ENCODE peak calls at places on chromosome 22, in seven cellular contexts. G, W, N, A, H, Q and X are unnamed samples. For H3K36me3, the result is how much of the 10 kb centered on the place peaks cover.

GRCh38 chr22:42704896-42705295 is 15.8 kb downstream of the A4GALT start:
- DNase-seq in H (no peak), Q (no peak), W (no peak), A (no peak), G (peak), N (no peak), X (no peak)

GRCh38 chr22:37051629-37052385 is at the start of gene KCTD17:
- DNase-seq in N (peak), W (peak), Q (peak), G (peak), H (peak), A (peak), X (peak)

GRCh38 chr22:42883121-42883520 is 26.0 kb upstream of the ARFGAP3 start:
- DNase-seq in N (no peak), A (no peak), G (no peak), H (no peak), W (no peak), Q (no peak), X (no peak)

GRCh38 chr22:17121235-17122195 is at the start of gene TMEM121B:
- DNase-seq in H (peak), W (peak), A (peak), N (peak), G (peak), Q (peak), X (peak)

GRCh38 chr22:20061481-20061861 is 18.6 kb upstream of the DGCR8 start:
- DNase-seq in Q (peak), H (no peak), G (no peak), W (no peak), A (no peak), N (no peak), X (peak)

GRCh38 chr22:38313384-38313955 is 3.8 kb downstream of the CSNK1E start:
- DNase-seq in H (peak), A (no peak), Q (peak), N (no peak), G (peak), W (peak), X (peak)

GRCh38 chr22:30781271-30781875 is 86.7 kb downstream of the OSBP2 start:
- DNase-seq in A (no peak), H (no peak), Q (peak), W (no peak), G (no peak), N (no peak), X (no peak)

GRCh38 chr22:27329471-27329870 is 472.1 kb downstream of the MN1 start:
- DNase-seq in G (peak), Q (no peak), W (no peak), A (peak), N (no peak), H (no peak), X (peak)

GRCh38 chr22:50282361-50283144 is 12.4 kb upstream of the MAPK11 start:
- DNase-seq in W (peak), G (no peak), Q (peak), A (no peak), H (peak), N (no peak), X (peak)

GRCh38 chr22:22798716-22799115 is 88.9 kb upstream of the IGLL5 start:
- DNase-seq in H (no peak), N (no peak), A (no peak), Q (no peak), G (no peak), W (no peak), X (no peak)

GRCh38 chr22:39679652-39680051 is 109.1 kb downstream of the CACNA1I start:
- DNase-seq in A (no peak), N (no peak), H (no peak), Q (no peak), W (no peak), G (no peak), X (no peak)

GRCh38 chr22:24725736-24726135 is 48.8 kb downstream of the PIWIL3 start:
- DNase-seq in N (no peak), W (no peak), Q (no peak), G (no peak), A (no peak), H (no peak), X (no peak)

GRCh38 chr22:40405178-40406062 is 35.0 kb downstream of the SGSM3 start:
- DNase-seq in A (no peak), G (no peak), H (no peak), Q (no peak), N (peak), W (no peak), X (no peak)

GRCh38 chr22:39567135-39567946 is 3.2 kb upstream of the CACNA1I start:
- DNase-seq in A (no peak), G (no peak), Q (no peak), H (no peak), W (no peak), N (no peak), X (no peak)

GRCh38 chr22:25077964-25078363 is 121.7 kb upstream of the CRYBB3 start:
- DNase-seq in W (no peak), G (no peak), Q (no peak), H (no peak), N (no peak), A (peak), X (no peak)

GRCh38 chr22:50243704-50244419 is 961 bp downstream of the TUBGCP6 start:
- DNase-seq in W (no peak), N (no peak), A (no peak), H (no peak), Q (no peak), G (no peak), X (no peak)

GRCh38 chr22:50232481-50233151 is 12.2 kb downstream of the TUBGCP6 start:
- DNase-seq in N (no peak), Q (no peak), H (no peak), W (no peak), G (no peak), A (no peak), X (no peak)

GRCh38 chr22:25645266-25645665 is 80.8 kb downstream of the GRK3 start:
- DNase-seq in N (no peak), Q (peak), G (no peak), H (no peak), A (no peak), W (no peak), X (no peak)

GRCh38 chr22:43964314-43964857 is 9.1 kb downstream of the SAMM50 start:
- DNase-seq in W (no peak), H (no peak), G (no peak), Q (no peak), A (no peak), N (no peak), X (no peak)
- H3K36me3 ChIP-seq in W (under half), H (under half), G (under half), Q (under half), A (half or more), N (under half), X (under half)

GRCh38 chr22:45688606-45689080 is 17.0 kb downstream of the ATXN10 start:
- DNase-seq in G (no peak), A (no peak), N (no peak), W (no peak), H (peak), Q (peak), X (peak)

GRCh38 chr22:45696227-45696626 is 24.6 kb downstream of the ATXN10 start:
- DNase-seq in G (no peak), W (peak), A (no peak), Q (no peak), H (no peak), N (no peak), X (no peak)

GRCh38 chr22:45690008-45690407 is 18.4 kb downstream of the ATXN10 start:
- DNase-seq in N (no peak), A (no peak), W (no peak), G (no peak), Q (no peak), H (no peak), X (no peak)

GRCh38 chr22:45689195-45689594 is 17.6 kb downstream of the ATXN10 start:
- DNase-seq in N (no peak), H (no peak), G (no peak), Q (no peak), W (no peak), A (no peak), X (no peak)

GRCh38 chr22:45692549-45692948 is 20.9 kb downstream of the ATXN10 start:
- DNase-seq in N (no peak), G (no peak), W (peak), Q (peak), H (no peak), A (no peak), X (peak)
- H3K36me3 ChIP-seq in N (under half), G (under half), W (under half), Q (under half), H (under half), A (under half), X (under half)

GRCh38 chr22:31870890-31871289 is 73.4 kb upstream of the YWHAH start:
- DNase-seq in H (peak), N (no peak), W (no peak), G (no peak), A (no peak), Q (peak), X (peak)

GRCh38 chr22:31871475-31871874 is 72.9 kb upstream of the YWHAH start:
- DNase-seq in W (no peak), G (no peak), Q (no peak), A (no peak), H (no peak), N (no peak), X (no peak)

GRCh38 chr22:31872209-31872608 is 72.1 kb upstream of the YWHAH start:
- DNase-seq in N (no peak), H (no peak), Q (no peak), A (peak), G (peak), W (no peak), X (peak)

GRCh38 chr22:31876156-31877035 is 67.9 kb upstream of the YWHAH start:
- DNase-seq in W (peak), H (no peak), A (no peak), G (no peak), Q (no peak), N (no peak), X (no peak)

DNA sequence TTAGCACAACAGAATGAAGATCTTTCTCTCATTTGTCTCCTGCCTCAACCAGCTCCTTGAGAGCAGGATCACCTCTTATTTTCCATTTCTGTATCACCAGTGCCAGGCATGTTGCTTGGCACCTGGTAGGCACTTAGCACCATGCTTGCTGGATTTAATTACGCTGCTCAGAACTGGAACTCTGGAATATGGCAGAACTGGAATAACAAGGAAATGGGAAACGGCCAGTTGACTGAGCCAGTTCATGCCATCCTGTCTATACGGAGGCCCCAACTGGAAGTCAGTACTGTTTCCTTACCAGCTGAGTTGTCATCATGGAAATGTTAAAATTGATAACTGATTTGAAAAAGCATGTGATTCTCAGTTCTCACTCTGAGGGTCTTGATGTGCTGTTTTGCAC is 69.5 kb upstream of the YWHAH start:
- DNase-seq in G (no peak), H (no peak), W (no peak), N (no peak), A (no peak), Q (no peak), X (no peak)
- H3K36me3 ChIP-seq in G (under half), H (under half), W (under half), N (under half), A (under half), Q (under half), X (under half)

GRCh38 chr22:49035818-49036457 is 791.7 kb downstream of the BRD1 start:
- DNase-seq in N (peak), A (no peak), H (no peak), W (no peak), G (no peak), Q (no peak), X (peak)

GRCh38 chr22:49033616-49034015 is 794.1 kb downstream of the BRD1 start:
- DNase-seq in A (no peak), W (no peak), G (no peak), Q (no peak), N (peak), H (no peak), X (no peak)

GRCh38 chr22:49031746-49032330 is 795.8 kb downstream of the BRD1 start:
- DNase-seq in W (no peak), N (peak), H (no peak), G (no peak), A (no peak), Q (no peak), X (no peak)

GRCh38 chr22:49034836-49035817 is 792.5 kb downstream of the BRD1 start:
- DNase-seq in Q (no peak), G (no peak), N (peak), H (no peak), A (no peak), W (no peak), X (no peak)

DNA sequence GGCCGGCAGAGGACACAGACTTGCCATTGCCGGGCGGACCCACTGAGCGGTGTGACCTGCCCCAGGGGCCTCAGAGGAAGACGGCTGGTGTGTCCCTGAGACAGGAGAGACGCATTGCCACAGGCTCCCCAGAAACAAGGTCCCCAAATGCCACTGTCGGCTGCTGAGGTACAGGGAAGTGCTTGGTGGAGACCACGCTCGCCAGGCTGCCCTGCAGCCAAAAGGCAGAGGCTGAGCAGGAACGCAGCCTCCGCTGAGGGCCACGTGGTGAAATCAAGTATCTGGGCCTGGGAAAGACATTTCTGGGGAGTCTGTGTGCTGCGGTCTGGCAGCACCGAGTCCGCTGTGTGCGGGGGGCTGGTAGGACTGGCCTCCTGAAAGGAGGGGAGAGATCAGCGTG is 794.9 kb downstream of the BRD1 start:
- DNase-seq in G (no peak), N (peak), W (no peak), Q (no peak), A (no peak), H (no peak), X (no peak)
- H3K36me3 ChIP-seq in G (under half), N (under half), W (under half), Q (under half), A (under half), H (under half), X (under half)